ENCODE peak calls at places on chromosomes 13 and 19, in nine cellular contexts. J is cardiac fibroblast; U is stimulated activated CD4-positive, alpha-beta T cell treated with anti-CD3 and anti-CD28 coated beads, Interleukin-12 subunit alpha, Interleukin-12 subunit beta, amount 100 ng/mL, for 24 hours; D is Karpas-422; O is stimulated activated naive CD4-positive, alpha-beta T cell treated with Interleukin-2 at 50 U/mL for 16 hours; L is AG04450; G is Kasumi-1; Q is nucleus accumbens; T is EL. W is an unnamed sample.
A peak's percentile ranks its signal among the peaks of the same experiment; 100 is the strongest.

GRCh38 chr19:13099073-13099999 is 3.3 kb downstream of the LYL1 start:
- DNase-seq in J (peak; percentile 64), U (peak; percentile 53), D (no peak), O (peak; percentile 74), L (no peak), G (peak; percentile 85), Q (no peak), T (peak; percentile 67), W (peak; percentile 53)

GRCh38 chr19:13001166-13001501 is 5.9 kb downstream of the NFIX start:
- DNase-seq in J (no peak), U (no peak), D (no peak), O (no peak), L (no peak), G (no peak), Q (no peak), T (no peak), W (no peak)

GRCh38 chr19:18280247-18281081 is 958 bp downstream of the JUND start:
- DNase-seq in J (peak; percentile 77), U (no peak), D (peak; percentile 90), O (peak; percentile 63), L (no peak), G (peak; percentile 34), Q (peak; percentile 5), T (peak; percentile 72), W (peak; percentile 87)

GRCh38 chr19:30662211-30662861 is 290.2 kb downstream of the ZNF536 start:
- DNase-seq in J (peak; percentile 9), U (no peak), D (no peak), O (no peak), L (no peak), G (no peak), Q (no peak), T (no peak), W (no peak)

GRCh38 chr19:38686530-38686888 is 39.1 kb downstream of the ACTN4 start:
- DNase-seq in J (no peak), U (no peak), D (no peak), O (peak; percentile 41), L (no peak), G (peak; percentile 41), Q (no peak), T (no peak), W (no peak)

GRCh38 chr13:73142091-73142490 is 83.3 kb downstream of the KLF5 start:
- DNase-seq in J (no peak), U (no peak), D (no peak), O (no peak), L (no peak), G (no peak), Q (no peak), T (no peak), W (no peak)

GRCh38 chr19:17264641-17264979 is at the start of gene USHBP1:
- DNase-seq in J (no peak), U (no peak), D (no peak), O (no peak), L (no peak), G (no peak), Q (no peak), T (no peak), W (no peak)

GRCh38 chr19:48819366-48819816 is 8.6 kb upstream of the BCAT2 start:
- DNase-seq in J (peak; percentile 80), U (no peak), D (no peak), O (no peak), L (peak; percentile 59), G (no peak), Q (no peak), T (peak; percentile 77), W (no peak)

GRCh38 chr13:40269086-40269485 is 397.4 kb downstream of the FOXO1 start:
- DNase-seq in J (peak; percentile 14), U (no peak), D (no peak), O (no peak), L (no peak), G (no peak), Q (no peak), T (no peak), W (no peak)

GRCh38 chr19:6736917-6737283 is 480 bp downstream of the GPR108 start:
- DNase-seq in J (no peak), U (no peak), D (no peak), O (peak; percentile 45), L (no peak), G (no peak), Q (no peak), T (no peak), W (no peak)

GRCh38 chr19:6233827-6234511 is 45.8 kb downstream of the MLLT1 start:
- DNase-seq in J (no peak), U (no peak), D (no peak), O (no peak), L (no peak), G (peak; percentile 74), Q (no peak), T (no peak), W (no peak)

GRCh38 chr13:91797567-91797966 is 399.1 kb downstream of the GPC5 start:
- DNase-seq in J (no peak), U (no peak), D (no peak), O (no peak), L (no peak), G (no peak), Q (no peak), T (no peak), W (no peak)

GRCh38 chr19:6772028-6772865 is at the start of gene VAV1:
- DNase-seq in J (no peak), U (peak; percentile 47), D (peak; percentile 95), O (peak; percentile 77), L (no peak), G (peak; percentile 97), Q (no peak), T (no peak), W (no peak)

GRCh38 chr19:3536429-3537100 is 2.4 kb upstream of the TEKTIP1 start:
- DNase-seq in J (no peak), U (no peak), D (no peak), O (no peak), L (no peak), G (no peak), Q (no peak), T (no peak), W (no peak)

GRCh38 chr19:18456974-18457373 is 19.0 kb upstream of the ISYNA1 start:
- DNase-seq in J (no peak), U (no peak), D (no peak), O (no peak), L (no peak), G (no peak), Q (no peak), T (no peak), W (no peak)

W was measured in hepatic stellate cell.